ENCODE peak calls at places on chromosomes 3 and 15, in six cellular contexts. S is GOT3, Q is B cell, P is nucleus accumbens, V is C1 segment of cervical spinal cord, L is ecto neural progenitor cell. B is an unnamed sample.

GRCh38 chr15:60399246-60399915 is 1.6 kb upstream of the ANXA2 start:
- DNase-seq in S (no peak), Q (no peak), P (no peak), V (no peak), L (no peak), B (no peak)

GRCh38 chr15:58909616-58910015 is 23.9 kb downstream of the SLTM start:
- DNase-seq in S (no peak), Q (no peak), P (no peak), V (no peak), L (no peak), B (no peak)

GRCh38 chr3:146160964-146161724 is at the start of gene PLOD2:
- DNase-seq in S (peak), Q (no peak), P (peak), V (peak), L (peak), B (no peak)

GRCh38 chr3:58572634-58573230 is 4.5 kb downstream of the FAM107A start:
- DNase-seq in S (no peak), Q (no peak), P (no peak), V (no peak), L (no peak), B (no peak)

GRCh38 chr3:38576131-38577088 is 73.1 kb downstream of the SCN5A start:
- DNase-seq in S (no peak), Q (no peak), P (no peak), V (no peak), L (peak), B (no peak)

GRCh38 chr3:155131104-155131503 is 51.0 kb downstream of the MME start:
- DNase-seq in S (no peak), Q (no peak), P (no peak), V (no peak), L (no peak), B (no peak)

GRCh38 chr15:79408041-79408440 is 24.1 kb upstream of the MINAR1 start:
- DNase-seq in S (no peak), Q (no peak), P (no peak), V (no peak), L (no peak), B (no peak)

GRCh38 chr3:154795582-154795981 is 284.5 kb upstream of the MME start:
- DNase-seq in S (no peak), Q (no peak), P (no peak), V (no peak), L (no peak), B (no peak)

GRCh38 chr3:72380711-72381508 is 467.3 kb downstream of the SHQ1 start:
- DNase-seq in S (no peak), Q (no peak), P (no peak), V (no peak), L (no peak), B (no peak)

GRCh38 chr3:72135636-72136035 is 350.7 kb upstream of the PROK2 start:
- DNase-seq in S (no peak), Q (no peak), P (no peak), V (no peak), L (no peak), B (no peak)

GRCh38 chr15:96699871-96700401 is 369.4 kb downstream of the NR2F2 start:
- DNase-seq in S (no peak), Q (no peak), P (no peak), V (no peak), L (no peak), B (no peak)

GRCh38 chr15:75696303-75696657 is 16.4 kb downstream of the CSPG4 start:
- DNase-seq in S (no peak), Q (no peak), P (peak), V (no peak), L (no peak), B (no peak)

GRCh38 chr3:130081371-130081881 is at the start of gene ALG1L2:
- DNase-seq in S (no peak), Q (no peak), P (no peak), V (no peak), L (no peak), B (no peak)

GRCh38 chr3:110106805-110107204 is 769.5 kb upstream of the DPPA4 start:
- DNase-seq in S (no peak), Q (no peak), P (no peak), V (no peak), L (no peak), B (no peak)

GRCh38 chr15:59372352-59373211 is at the start of gene MYO1E:
- DNase-seq in S (peak), Q (peak), P (peak), V (peak), L (peak), B (no peak)

GRCh38 chr15:29822685-29823459 is 604 bp upstream of the TJP1 start:
- DNase-seq in S (peak), Q (no peak), P (peak), V (peak), L (no peak), B (no peak)

GRCh38 chr3:53227993-53228885 is 27.6 kb downstream of the TKT start:
- DNase-seq in S (no peak), Q (no peak), P (no peak), V (no peak), L (peak), B (no peak)

GRCh38 chr3:45575491-45575923 is 19.0 kb upstream of the LIMD1 start:
- DNase-seq in S (no peak), Q (peak), P (no peak), V (no peak), L (no peak), B (no peak)

GRCh38 chr15:26037369-26037768 is 174.2 kb upstream of the ATP10A start:
- DNase-seq in S (no peak), Q (no peak), P (no peak), V (no peak), L (no peak), B (no peak)

GRCh38 chr3:152069871-152070270 is 196.4 kb downstream of the SUCNR1 start:
- DNase-seq in S (no peak), Q (no peak), P (no peak), V (no peak), L (no peak), B (no peak)

GRCh38 chr3:56799251-56799882 is 2.4 kb downstream of the ARHGEF3 start:
- DNase-seq in S (no peak), Q (no peak), P (no peak), V (peak), L (no peak), B (no peak)

GRCh38 chr15:64791401-64791800 is 16.0 kb upstream of the RBPMS2 start:
- DNase-seq in S (no peak), Q (no peak), P (no peak), V (no peak), L (no peak), B (no peak)

GRCh38 chr15:99440551-99441426 is 125.0 kb upstream of the MEF2A start:
- DNase-seq in S (no peak), Q (no peak), P (no peak), V (no peak), L (no peak), B (no peak)

GRCh38 chr3:152293607-152294006 is 24.9 kb downstream of the MBNL1 start:
- DNase-seq in S (no peak), Q (no peak), P (no peak), V (no peak), L (no peak), B (no peak)